ENCODE peak calls at places on chromosomes 4 and X, in five cellular contexts. B, K, J, M and Z are unnamed samples.

GRCh38 chr4:76251448-76252270 is at the start of gene FAM47E:
- DNase-seq in K (peak; percentile 86), J (no peak), B (peak; percentile 6), M (peak; percentile 72), Z (peak; percentile 61)

GRCh38 chr4:92433272-92433758 is 129.5 kb downstream of the GRID2 start:
- DNase-seq in M (no peak), J (no peak), B (no peak), K (no peak), Z (no peak)

GRCh38 chr4:140735779-140736391 is 20.3 kb downstream of the TBC1D9 start:
- DNase-seq in J (no peak), B (no peak), K (no peak), M (no peak), Z (no peak)

GRCh38 chrX:55522577-55523254 is 33.1 kb upstream of the USP51 start:
- DNase-seq in J (no peak), M (peak; percentile 37), B (no peak), K (no peak), Z (no peak)

GRCh38 chr4:47031713-47032404 is 492 bp downstream of the GABRB1 start:
- DNase-seq in K (no peak), B (no peak), J (no peak), M (peak; percentile 4), Z (no peak)

GRCh38 chr4:125703443-125703842 is 388.7 kb downstream of the FAT4 start:
- DNase-seq in M (no peak), B (peak; percentile 61), J (peak; percentile 23), K (no peak), Z (peak; percentile 64)

GRCh38 chrX:136468391-136469103 is 19.2 kb upstream of the BRS3 start:
- DNase-seq in J (no peak), B (no peak), M (no peak), K (no peak), Z (no peak)

GRCh38 chr4:188408244-188409067 is 269.2 kb downstream of the TRIML1 start:
- DNase-seq in K (no peak), M (no peak), J (peak; percentile 39), B (peak; percentile 75), Z (peak; percentile 75)

GRCh38 chrX:154408659-154409221 is 314 bp downstream of the DNASE1L1 start:
- DNase-seq in K (no peak), M (no peak), B (no peak), J (no peak), Z (no peak)

GRCh38 chr4:152820073-152820472 is 40.3 kb downstream of the ARFIP1 start:
- DNase-seq in M (no peak), B (no peak), J (no peak), K (no peak), Z (no peak)

DNA sequence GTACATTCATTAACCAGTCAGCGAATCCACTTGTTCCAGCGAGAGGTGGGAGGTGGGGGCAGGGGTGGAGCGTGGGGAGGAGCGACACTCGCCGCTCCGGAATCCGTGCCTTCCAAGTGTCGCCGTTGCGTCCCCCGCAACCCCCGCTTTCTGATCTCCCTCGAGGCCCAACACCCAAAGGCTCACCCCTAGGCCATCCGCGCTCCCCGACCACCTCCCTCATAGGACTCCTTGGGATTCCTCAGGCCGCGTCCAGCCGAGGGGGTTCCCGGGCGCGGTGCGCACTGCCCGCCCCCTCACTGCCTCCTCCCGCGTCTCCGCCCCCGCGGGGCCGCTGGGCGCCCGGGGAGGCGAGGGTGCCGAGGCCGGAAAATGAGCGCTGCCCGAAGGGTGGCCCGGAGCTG is 108.1 kb upstream of the STOX2 start:
- DNase-seq in M (peak; percentile 53), B (no peak), J (no peak), K (peak; percentile 47), Z (no peak)
- H3K4me3 ChIP-seq in M (peak overlapping the region; percentile 65), B (no peak overlapping the region), J (no peak overlapping the region), K (peak overlapping the region; percentile 73), Z (no peak overlapping the region)

DNA sequence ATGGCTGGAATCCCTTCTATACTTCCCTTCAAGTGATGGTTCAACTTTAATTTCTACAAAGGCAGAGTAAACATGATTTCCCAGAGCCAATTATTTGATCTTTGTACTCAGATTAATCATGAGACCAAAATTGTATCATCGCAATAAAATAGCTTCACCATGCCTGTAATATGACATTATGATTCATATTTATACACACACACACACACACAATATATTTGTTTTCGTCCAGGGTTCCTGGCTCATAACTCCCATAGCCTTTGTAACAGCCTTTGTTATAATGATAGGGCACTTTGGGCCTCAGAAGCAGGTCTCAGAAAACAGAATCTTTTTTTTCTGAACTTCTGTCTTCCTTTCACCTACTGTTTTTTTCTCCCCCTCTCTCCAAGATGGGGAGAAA is 270.6 kb downstream of the ADGRA3 start:
- DNase-seq in B (no peak), J (no peak), K (no peak), M (no peak), Z (no peak)
- TF ChIP-seq CTCF in B (no peak), J (no peak), K (no peak), M (no peak), Z (no peak)

GRCh38 chr4:159102623-159103405 is at the start of gene RAPGEF2:
- DNase-seq in J (peak; percentile 59), K (peak; percentile 92), B (peak; percentile 91), M (peak; percentile 95), Z (peak; percentile 93)

GRCh38 chr4:159106636-159107035 is 3.8 kb downstream of the RAPGEF2 start:
- DNase-seq in J (no peak), K (no peak), B (peak; percentile 45), M (no peak), Z (no peak)

GRCh38 chr4:159103406-159104131 is 690 bp downstream of the RAPGEF2 start:
- DNase-seq in B (peak; percentile 23), K (peak; percentile 40), M (peak; percentile 70), J (no peak), Z (peak; percentile 42)

GRCh38 chr4:159105761-159106243 is 2.9 kb downstream of the RAPGEF2 start:
- DNase-seq in B (peak; percentile 85), K (peak; percentile 8), M (peak; percentile 41), J (no peak), Z (peak; percentile 57)

DNA sequence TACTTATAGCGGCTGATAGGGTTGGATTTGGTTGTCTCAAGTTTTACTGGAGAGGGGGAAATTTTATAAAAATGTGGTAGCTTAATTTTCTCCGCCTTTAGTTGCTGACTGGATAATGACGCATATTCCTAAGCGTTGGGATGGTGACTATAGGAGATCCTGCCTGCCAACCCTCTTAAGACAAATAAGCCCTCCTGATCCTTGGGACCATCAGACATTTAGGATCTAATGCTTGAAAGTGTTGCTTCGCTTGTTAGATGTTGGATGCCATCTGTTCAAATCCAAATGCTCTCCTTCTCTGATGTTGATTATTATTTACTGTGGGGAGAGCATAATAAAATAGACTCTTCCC is 2.2 kb downstream of the RAPGEF2 start:
- DNase-seq in K (no peak), M (no peak), B (peak; percentile 61), J (no peak), Z (peak; percentile 70)
- H3K4me3 ChIP-seq in K (peak overlapping the region; percentile 78), M (peak overlapping the region; percentile 99), B (peak overlapping the region; percentile 88), J (peak overlapping the region; percentile 92), Z (peak overlapping the region; percentile 85)

GRCh38 chr4:144356941-144357381 is 216.4 kb upstream of the GYPA start:
- DNase-seq in B (no peak), K (no peak), M (no peak), J (no peak), Z (peak; percentile 12)

GRCh38 chr4:144360394-144360793 is 219.9 kb upstream of the GYPA start:
- DNase-seq in K (no peak), J (no peak), M (no peak), B (no peak), Z (no peak)

GRCh38 chr4:144357970-144358369 is 217.5 kb upstream of the GYPA start:
- DNase-seq in B (no peak), K (no peak), M (no peak), J (no peak), Z (no peak)

GRCh38 chr4:144353240-144353639 is 212.7 kb upstream of the GYPA start:
- DNase-seq in K (no peak), J (no peak), M (no peak), B (no peak), Z (no peak)

GRCh38 chr4:144355809-144356757 is 215.6 kb upstream of the GYPA start:
- DNase-seq in J (peak; percentile 61), M (no peak), K (peak; percentile 58), B (peak; percentile 78), Z (peak; percentile 94)
- TF ChIP-seq CTCF in J (peak; percentile 14), M (no peak), K (no peak), B (peak; percentile 10), Z (peak; percentile 51)

GRCh38 chr4:186272699-186273370 is 6.8 kb downstream of the F11 start:
- DNase-seq in K (no peak), B (peak; percentile 48), M (no peak), J (no peak), Z (no peak)

GRCh38 chr4:186266699-186267467 is 894 bp downstream of the F11 start:
- DNase-seq in B (peak; percentile 36), J (no peak), M (no peak), K (no peak), Z (peak; percentile 11)

GRCh38 chr4:186265683-186266648 is at the start of gene F11:
- DNase-seq in K (no peak), J (no peak), B (no peak), M (no peak), Z (no peak)

DNA sequence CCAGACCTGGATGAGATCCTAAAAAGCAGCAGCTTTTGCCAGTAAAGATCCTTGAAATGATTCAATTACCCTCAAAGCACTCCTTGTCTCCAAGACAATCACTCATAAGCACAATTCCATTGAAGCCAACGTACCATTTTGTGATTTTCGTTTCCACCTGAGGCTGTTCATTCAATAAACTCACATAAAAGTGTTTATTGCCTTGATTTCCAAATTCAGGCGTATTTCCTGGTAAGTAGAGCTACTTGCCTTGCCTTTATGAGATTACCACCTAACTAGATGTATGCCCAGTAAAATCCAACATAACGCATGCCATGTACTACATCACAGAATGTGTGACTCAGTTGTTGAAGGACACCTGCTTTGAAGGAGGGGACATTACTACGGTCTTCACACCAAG is 5.3 kb downstream of the F11 start:
- DNase-seq in M (no peak), K (no peak), J (no peak), B (no peak), Z (no peak)
- H3K4me3 ChIP-seq in M (no peak overlapping the region), K (no peak overlapping the region), J (no peak overlapping the region), B (no peak overlapping the region), Z (no peak overlapping the region)

DNA sequence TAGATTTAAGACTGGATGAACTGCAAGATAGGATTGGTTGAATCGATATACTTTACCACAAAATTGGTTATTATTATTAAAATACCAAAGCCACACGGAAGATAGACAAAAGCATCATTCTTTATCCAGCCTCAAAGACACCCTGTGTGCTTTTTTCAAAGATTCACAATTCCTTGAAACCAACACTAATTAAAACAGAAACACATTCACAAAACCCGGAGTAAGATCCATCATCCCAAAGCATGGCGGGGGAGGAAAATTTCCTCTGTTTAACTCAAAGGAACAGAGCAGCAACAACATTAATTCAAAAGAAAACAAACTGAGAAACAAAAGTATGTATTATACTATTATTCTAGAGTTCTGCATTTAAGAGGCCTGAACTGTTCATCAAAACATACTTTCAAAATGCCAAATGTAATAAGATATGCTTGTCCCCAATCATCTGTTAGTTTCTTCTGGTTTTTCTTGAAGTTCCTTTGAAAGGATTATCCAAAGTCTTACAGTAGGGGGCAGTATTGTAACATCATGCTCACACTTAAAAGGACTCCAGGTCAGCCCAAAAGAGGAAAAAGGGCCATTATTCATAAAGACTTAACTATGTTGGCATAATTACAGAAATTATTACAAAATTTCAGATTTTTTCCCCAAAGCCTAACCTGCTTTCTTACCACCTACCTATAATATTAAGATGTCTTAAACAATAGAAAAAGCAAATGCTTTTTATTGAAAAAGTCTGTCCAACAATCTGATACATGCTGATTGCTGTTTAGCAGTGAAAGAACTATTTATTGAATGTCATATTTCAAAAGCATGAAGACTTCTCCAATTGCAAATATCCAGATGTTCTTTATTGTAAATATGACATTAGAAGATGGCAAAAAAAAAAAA is 168.7 kb downstream of the SCFD2 start:
- DNase-seq in B (peak; percentile 90), J (peak; percentile 74), K (no peak), M (no peak), Z (peak; percentile 95)
- TF ChIP-seq CTCF in B (peak; percentile 80), J (peak; percentile 61), K (peak; percentile 88), M (peak; percentile 65), Z (peak; percentile 62)